ENCODE peak calls at places on chromosomes 4 and X, in five cellular contexts. Y is neural crest cell; M is Kasumi-1; X is activated T-helper 9 cell treated with anti-CD3 and anti-CD28 coated beads, Interleukin-2, amount 50 U/mL, for 16 hours; T is activated CD8-positive, alpha-beta T cell treated with anti-CD3 and anti-CD28 coated beads, Interleukin-2, amount 10 ng/mL, durations not matched to agents 7 days and 5 days. H is an unnamed sample.

GRCh38 chr4:79872738-79873137 is 200.3 kb downstream of the ANTXR2 start:
- DNase-seq in Y (no peak), T (no peak), X (no peak), M (no peak), H (no peak)

GRCh38 chrX:47311857-47312774 is 58.3 kb upstream of the ZNF157 start:
- DNase-seq in T (peak), X (peak), M (peak), Y (peak), H (no peak)

GRCh38 chr4:27088491-27088890 is 227.8 kb downstream of the STIM2 start:
- DNase-seq in M (peak), T (no peak), Y (no peak), X (no peak), H (no peak)

GRCh38 chr4:929096-929765 is 2.9 kb downstream of the GAK start:
- DNase-seq in M (no peak), X (no peak), T (no peak), Y (no peak), H (no peak)

GRCh38 chr4:118086334-118086733 is 52.0 kb downstream of the NDST3 start:
- DNase-seq in Y (no peak), M (no peak), X (no peak), T (no peak), H (no peak)

GRCh38 chrX:53481093-53481492 is 46.9 kb upstream of the HSD17B10 start:
- DNase-seq in T (peak), Y (no peak), X (no peak), M (peak), H (no peak)

GRCh38 chrX:123339201-123339905 is 155.3 kb downstream of the GRIA3 start:
- DNase-seq in Y (no peak), X (no peak), M (no peak), T (no peak), H (no peak)

GRCh38 chr4:84050014-84050413 is 449.1 kb downstream of the NKX6-1 start:
- DNase-seq in T (no peak), X (no peak), Y (no peak), M (no peak), H (no peak)

GRCh38 chr4:108512615-108513505 is 107.5 kb upstream of the RPL34 start:
- DNase-seq in M (no peak), T (peak), Y (peak), X (no peak), H (no peak)

GRCh38 chr4:41155194-41155830 is 59.0 kb downstream of the APBB2 start:
- DNase-seq in T (no peak), Y (no peak), X (no peak), M (no peak), H (no peak)

GRCh38 chr4:175469519-175469918 is 342.5 kb downstream of the GPM6A start:
- DNase-seq in X (no peak), T (no peak), Y (no peak), M (no peak), H (no peak)

GRCh38 chrX:41730101-41730500 is 6.1 kb downstream of the GPR82 start:
- DNase-seq in M (no peak), Y (no peak), X (no peak), T (no peak), H (no peak)

GRCh38 chr4:128823025-128823661 is 13.6 kb downstream of the JADE1 start:
- DNase-seq in Y (no peak), M (no peak), X (no peak), T (no peak), H (no peak)

GRCh38 chr4:76156635-76157034 is 8.4 kb upstream of the NUP54 start:
- DNase-seq in M (no peak), X (no peak), T (no peak), Y (no peak), H (no peak)

GRCh38 chr4:71377561-71377960 is 38.7 kb downstream of the SLC4A4 start:
- DNase-seq in X (no peak), M (no peak), T (no peak), Y (no peak), H (no peak)

GRCh38 chr4:153060191-153060590 is 124.1 kb downstream of the FHDC1 start:
- DNase-seq in X (no peak), T (no peak), Y (no peak), M (no peak), H (no peak)

GRCh38 chrX:68732906-68733493 is 85.5 kb downstream of the STARD8 start:
- DNase-seq in T (peak), Y (peak), M (peak), X (peak), H (no peak)

GRCh38 chrX:40388441-40388840 is 192.3 kb upstream of the ATP6AP2 start:
- DNase-seq in X (no peak), Y (no peak), M (no peak), T (no peak), H (no peak)

GRCh38 chr4:185656467-185656890 is 121.2 kb upstream of the PDLIM3 start:
- DNase-seq in X (no peak), T (no peak), Y (no peak), M (no peak), H (no peak)

GRCh38 chr4:142846729-142847606 is 867 bp upstream of the INPP4B start:
- DNase-seq in M (no peak), Y (peak), T (peak), X (peak), H (no peak)

GRCh38 chr4:138242076-138242829 is at the start of gene SLC7A11:
- DNase-seq in Y (peak), X (no peak), T (peak), M (peak), H (no peak)

GRCh38 chr4:184444953-184445309 is 29.4 kb downstream of the IRF2 start:
- DNase-seq in Y (no peak), T (no peak), X (no peak), M (peak), H (no peak)

GRCh38 chrX:11406109-11406755 is 113.0 kb downstream of the AMELX start:
- DNase-seq in X (no peak), Y (no peak), T (no peak), M (no peak), H (no peak)

GRCh38 chr4:148444296-148445070 is 2.3 kb upstream of the NR3C2 start:
- DNase-seq in Y (peak), M (peak), X (peak), T (peak), H (peak)

GRCh38 chrX:130260316-130260715 is 8.4 kb downstream of the ZNF280C start:
- DNase-seq in M (no peak), X (no peak), Y (no peak), T (no peak), H (no peak)

GRCh38 chr4:73341454-73341853 is 62.6 kb upstream of the ALB start:
- DNase-seq in T (peak), M (peak), Y (peak), X (no peak), H (no peak)

GRCh38 chr4:149176019-149176418 is 639.6 kb downstream of the IQCM start:
- DNase-seq in T (no peak), Y (no peak), X (no peak), M (no peak), H (no peak)

GRCh38 chr4:138576684-138577083 is 334.5 kb upstream of the SLC7A11 start:
- DNase-seq in Y (no peak), T (no peak), X (no peak), M (peak), H (no peak)

GRCh38 chr4:97507587-97508245 is 635.6 kb downstream of the STPG2 start:
- DNase-seq in M (no peak), Y (no peak), X (no peak), T (no peak), H (no peak)

GRCh38 chrX:129777218-129777768 is 2.5 kb upstream of the SASH3 start:
- DNase-seq in T (peak), M (peak), X (peak), Y (no peak), H (no peak)

GRCh38 chr4:3285558-3286334 is 7.1 kb upstream of the RGS12 start:
- DNase-seq in X (no peak), M (peak), T (peak), Y (no peak), H (no peak)

GRCh38 chr4:123784626-123785025 is 388.0 kb downstream of the SPRY1 start:
- DNase-seq in Y (no peak), X (no peak), T (no peak), M (no peak), H (no peak)

GRCh38 chrX:9966775-9967408 is at the start of gene CLDN34:
- DNase-seq in M (no peak), X (no peak), T (no peak), Y (no peak), H (no peak)

GRCh38 chrX:17082831-17083230 is 136.4 kb downstream of the REPS2 start:
- DNase-seq in T (no peak), Y (no peak), X (no peak), M (no peak), H (no peak)

GRCh38 chr4:73964862-73965611 is 16.8 kb downstream of the PF4 start:
- DNase-seq in Y (no peak), M (no peak), X (no peak), T (no peak), H (no peak)

GRCh38 chr4:10529891-10530786 is 72.9 kb upstream of the ZNF518B start:
- DNase-seq in M (no peak), X (no peak), Y (no peak), T (no peak), H (no peak)

GRCh38 chrX:18291006-18291545 is 63.4 kb downstream of the SCML2 start:
- DNase-seq in M (peak), T (no peak), Y (no peak), X (no peak), H (no peak)

GRCh38 chr4:188701952-188702351 is 562.7 kb downstream of the TRIML1 start:
- DNase-seq in T (no peak), M (peak), Y (no peak), X (no peak), H (no peak)